ENCODE peak calls at places on chromosomes 12 and 14, in four cellular contexts. B is ovary; Z is effector memory CD4-positive, alpha-beta T cell; T is A549. H is an unnamed sample. For H3K4me1, the result is how much of the 10 kb centered on the place peaks cover.

GRCh38 chr12:104372048-104372720 is 68.6 kb downstream of the EID3 start:
- DNase-seq in T (peak), Z (no peak), B (no peak), H (no peak)

GRCh38 chr12:82426081-82426480 is 67.8 kb downstream of the METTL25 start:
- DNase-seq in B (no peak), Z (no peak), T (no peak), H (no peak)

GRCh38 chr12:93403988-93404803 is 26.5 kb downstream of the NUDT4 start:
- DNase-seq in Z (no peak), T (no peak), B (no peak), H (no peak)

GRCh38 chr12:124321040-124321481 is 26.2 kb downstream of the RFLNA start:
- DNase-seq in B (peak), Z (peak), T (peak), H (peak)

GRCh38 chr14:73188501-73188903 is 48.8 kb upstream of the PAPLN start:
- DNase-seq in B (peak), T (peak), Z (no peak), H (no peak)

GRCh38 chr12:78060186-78060585 is 229.5 kb downstream of the NAV3 start:
- DNase-seq in B (no peak), T (no peak), Z (no peak), H (no peak)

GRCh38 chr14:78674820-78675219 is 504.6 kb downstream of the NRXN3 start:
- DNase-seq in B (no peak), Z (no peak), T (no peak), H (no peak)

GRCh38 chr12:77343291-77343690 is 277.9 kb upstream of the E2F7 start:
- DNase-seq in T (no peak), Z (no peak), B (no peak), H (no peak)

GRCh38 chr12:24798335-24798734 is 150.6 kb downstream of the BCAT1 start:
- DNase-seq in B (no peak), T (no peak), Z (no peak), H (no peak)

GRCh38 chr12:109888179-109889020 is 8.1 kb upstream of the GLTP start:
- DNase-seq in T (peak), Z (no peak), B (no peak), H (no peak)

GRCh38 chr12:24600996-24601395 is 347.9 kb downstream of the BCAT1 start:
- DNase-seq in B (no peak), Z (no peak), T (no peak), H (no peak)

GRCh38 chr12:32471601-32472001 is 72.2 kb downstream of the FGD4 start:
- DNase-seq in Z (no peak), T (no peak), B (no peak), H (no peak)

GRCh38 chr14:75200451-75200850 is 24.0 kb upstream of the TMED10 start:
- DNase-seq in T (no peak), Z (no peak), B (no peak), H (no peak)

GRCh38 chr14:68660495-68660894 is 132.4 kb downstream of the ZFP36L1 start:
- DNase-seq in B (peak), T (no peak), Z (no peak), H (no peak)

GRCh38 chr12:106584104-106585064 is 1.6 kb downstream of the RFX4 start:
- DNase-seq in T (peak), B (no peak), Z (no peak), H (no peak)

GRCh38 chr12:110796952-110797351 is 49.8 kb upstream of the CCDC63 start:
- DNase-seq in Z (no peak), T (no peak), B (no peak), H (no peak)

GRCh38 chr12:105257321-105257728 is 21.4 kb upstream of the APPL2 start:
- DNase-seq in T (peak), Z (no peak), B (no peak), H (no peak)

GRCh38 chr14:99066378-99066777 is 205.6 kb downstream of the BCL11B start:
- DNase-seq in Z (no peak), T (no peak), B (no peak), H (no peak)

GRCh38 chr14:61219673-61220072 is 61.5 kb downstream of the TMEM30B start:
- DNase-seq in B (no peak), T (no peak), Z (no peak), H (no peak)

GRCh38 chr12:46933947-46934346 is 108.2 kb upstream of the SLC38A4 start:
- DNase-seq in B (no peak), T (peak), Z (no peak), H (no peak)

GRCh38 chr12:45644521-45644920 is 85.0 kb upstream of the ARID2 start:
- DNase-seq in B (no peak), T (no peak), Z (no peak), H (no peak)

GRCh38 chr14:68210729-68211299 is 391.2 kb downstream of the RAD51B start:
- DNase-seq in T (peak), B (no peak), Z (peak), H (no peak)

GRCh38 chr14:64541971-64542838 is 1.7 kb downstream of the HSPA2 start:
- DNase-seq in B (no peak), T (no peak), Z (no peak), H (no peak)

GRCh38 chr14:67331368-67332125 is 28.1 kb downstream of the ATP6V1D start:
- DNase-seq in B (no peak), Z (no peak), T (no peak), H (no peak)

GRCh38 chr14:73744874-73745529 is 30.8 kb upstream of the PNMA1 start:
- DNase-seq in T (no peak), Z (no peak), B (no peak), H (peak)

GRCh38 chr12:107818984-107819383 is 44.5 kb downstream of the ASCL4 start:
- DNase-seq in B (no peak), T (no peak), Z (no peak), H (no peak)

GRCh38 chr14:75861161-75861621 is 120.6 kb downstream of the TGFB3 start:
- DNase-seq in T (peak), B (peak), Z (no peak), H (no peak)

GRCh38 chr14:87705439-87705896 is 287.5 kb downstream of the GALC start:
- DNase-seq in T (no peak), B (no peak), Z (no peak), H (no peak)

GRCh38 chr14:56752428-56752827 is 57.9 kb downstream of the OTX2 start:
- DNase-seq in T (no peak), B (no peak), Z (no peak), H (no peak)

GRCh38 chr12:109880938-109881337 is 597 bp upstream of the GLTP start:
- DNase-seq in T (no peak), B (no peak), Z (no peak), H (no peak)

GRCh38 chr12:109737111-109737510 is 23.5 kb downstream of the FAM222A start:
- DNase-seq in T (no peak), B (peak), Z (no peak), H (no peak)

GRCh38 chr12:34400986-34401658 is 378.8 kb downstream of the ALG10 start:
- DNase-seq in Z (no peak), T (no peak), B (peak), H (peak)

GRCh38 chr14:38646391-38646790 is 390.5 kb upstream of the CLEC14A start:
- DNase-seq in T (no peak), Z (no peak), B (no peak), H (no peak)

GRCh38 chr12:129830796-129831195 is 73.0 kb downstream of the TMEM132D start:
- DNase-seq in T (no peak), Z (no peak), B (no peak), H (no peak)

GRCh38 chr12:949337-950099 is at the start of gene RAD52:
- DNase-seq in T (peak), B (peak), Z (peak), H (peak)

GRCh38 chr12:946656-947055 is 2.8 kb downstream of the RAD52 start:
- DNase-seq in B (no peak), Z (no peak), T (no peak), H (no peak)

GRCh38 chr12:951166-951565 is 1.7 kb upstream of the RAD52 start:
- DNase-seq in B (no peak), T (no peak), Z (no peak), H (no peak)

GRCh38 chr12:946212-946611 is 3.3 kb downstream of the RAD52 start:
- DNase-seq in Z (no peak), B (no peak), T (no peak), H (no peak)

GRCh38 chr12:948238-948637 is 1.3 kb downstream of the RAD52 start:
- DNase-seq in Z (no peak), T (no peak), B (no peak), H (no peak)
- H3K4me3 ChIP-seq in Z (peak), T (peak), B (no peak), H (peak)

DNA sequence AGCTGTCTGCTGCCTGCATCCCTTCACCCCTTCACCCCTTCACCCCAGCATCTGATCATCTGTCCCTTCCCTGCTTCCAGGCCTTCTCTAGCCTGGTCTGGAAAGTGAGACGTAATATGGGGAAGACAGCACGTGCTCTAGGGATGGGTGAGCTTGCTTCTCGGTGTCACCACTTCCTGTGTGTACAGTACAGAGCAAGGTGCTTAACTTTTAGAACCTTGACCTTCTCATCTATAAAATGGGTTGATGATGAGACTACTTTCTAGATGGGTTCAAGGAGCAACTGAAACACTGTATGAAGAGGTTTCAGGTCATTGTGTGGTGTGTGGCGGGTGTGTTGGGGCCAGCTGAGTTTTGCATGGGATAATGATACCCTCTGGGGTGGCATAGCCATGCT is 140.5 kb downstream of the TSPAN9 start:
- DNase-seq in B (no peak), T (no peak), Z (no peak), H (no peak)
- H3K4me1 ChIP-seq in B (under half), T (under half), Z (under half), H (under half)

DNA sequence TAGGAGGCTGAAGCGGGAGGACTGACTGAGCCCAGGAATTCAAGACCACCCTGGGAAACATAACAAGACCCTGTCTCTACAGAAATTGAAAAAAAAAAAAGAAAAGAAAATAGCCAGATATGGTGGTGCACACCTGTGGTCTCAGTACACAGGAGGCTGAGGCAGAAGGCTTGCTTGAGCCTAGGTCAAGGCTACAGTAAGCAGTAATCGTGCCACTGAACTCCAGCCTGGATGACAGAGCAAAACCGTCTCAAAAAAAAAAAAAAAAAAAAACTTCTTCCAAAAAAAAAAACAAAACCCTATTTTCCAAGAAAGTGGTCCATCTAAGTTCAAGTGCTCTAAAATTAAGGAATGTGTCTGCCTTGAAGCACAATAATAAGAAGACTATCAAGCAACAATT is 19.8 kb downstream of the SNX6 start:
- DNase-seq in Z (no peak), T (no peak), B (no peak), H (no peak)
- H3K27ac ChIP-seq in Z (no peak), T (peak), B (no peak), H (no peak)

DNA sequence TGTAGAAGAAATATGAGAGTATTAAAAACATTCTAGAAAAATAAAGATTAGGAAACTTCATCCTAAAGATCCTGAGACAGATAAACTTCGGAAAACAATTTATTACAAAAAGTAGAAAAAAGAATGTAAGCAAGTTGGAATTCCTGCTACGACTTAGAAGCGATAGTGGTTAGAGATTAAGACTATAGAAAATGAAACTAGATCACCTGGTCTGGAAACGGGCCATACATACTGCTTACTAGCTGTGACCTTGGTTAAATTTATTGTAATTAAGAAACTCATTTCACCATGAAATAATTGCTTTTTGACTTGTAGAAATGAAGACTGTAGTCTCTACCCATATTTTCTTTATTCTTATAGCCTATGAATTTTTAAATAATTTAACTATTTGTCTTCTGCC is 614.1 kb downstream of the SLC16A7 start:
- DNase-seq in T (no peak), Z (no peak), B (no peak), H (no peak)
- H3K4me3 ChIP-seq in T (peak), Z (no peak), B (no peak), H (no peak)

DNA sequence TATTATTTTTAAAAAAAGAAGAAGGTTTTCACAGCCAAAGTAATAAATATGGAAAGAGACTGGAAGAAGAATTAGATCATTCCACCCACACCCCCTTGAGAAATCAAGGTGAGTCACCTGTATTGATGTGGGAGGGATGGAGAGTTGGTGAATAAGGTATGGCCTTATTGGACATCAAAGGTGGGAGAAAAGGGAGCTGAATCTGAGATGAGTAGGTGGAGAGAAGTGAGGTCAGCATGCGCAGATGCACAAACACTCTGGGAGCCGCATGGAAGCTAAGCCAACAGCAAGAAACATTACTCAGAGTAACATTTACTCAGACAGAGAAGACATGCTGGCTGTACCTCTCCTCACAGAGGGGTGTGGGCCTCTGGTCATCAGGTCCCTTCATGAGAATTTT is 113.1 kb upstream of the FOXG1 start:
- DNase-seq in Z (no peak), B (no peak), T (peak), H (no peak)
- H3K4me1 ChIP-seq in Z (under half), B (under half), T (under half), H (under half)

DNA sequence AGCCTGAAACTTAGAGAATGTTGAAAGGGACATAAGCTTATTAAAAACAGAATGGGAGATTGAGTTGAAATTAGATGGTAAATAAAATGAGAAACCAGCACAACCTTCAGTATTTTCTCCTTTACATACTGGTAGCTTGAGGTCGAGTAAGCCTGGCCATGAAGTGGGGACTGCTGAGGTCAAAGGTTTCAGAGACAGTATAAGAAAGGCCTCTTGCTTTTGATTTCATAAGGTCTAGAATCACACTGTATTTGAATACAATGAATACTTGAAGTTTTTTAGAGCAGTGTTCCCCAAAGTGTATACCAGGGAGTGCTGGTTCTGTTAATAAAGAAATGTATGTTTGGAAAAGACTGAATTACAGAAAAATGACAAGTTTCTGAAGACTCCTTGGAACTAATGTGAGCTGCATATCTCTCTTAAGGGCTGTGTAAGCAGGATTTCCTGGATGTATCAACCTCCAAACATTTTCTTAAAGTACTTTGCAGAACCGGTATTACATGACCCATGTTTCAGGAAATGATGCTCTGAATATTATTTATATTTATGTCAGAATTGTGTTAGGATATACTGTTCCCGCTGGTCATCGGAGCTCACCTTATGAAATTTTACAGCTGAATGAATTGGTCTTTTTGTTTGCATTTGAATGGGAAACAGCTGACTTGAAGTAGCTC is 85.0 kb downstream of the AKAP6 start:
- DNase-seq in B (no peak), T (no peak), Z (no peak), H (no peak)
- H3K27ac ChIP-seq in B (no peak), T (no peak), Z (no peak), H (no peak)

GRCh38 chr12:120640840-120641833 is 711 bp downstream of the CABP1 start:
- DNase-seq in B (no peak), T (peak), Z (peak), H (peak)

GRCh38 chr12:120642806-120643205 is 2.4 kb downstream of the CABP1 start:
- DNase-seq in Z (no peak), T (no peak), B (no peak), H (no peak)

GRCh38 chr12:120642086-120642485 is 1.7 kb downstream of the CABP1 start:
- DNase-seq in B (no peak), T (no peak), Z (no peak), H (no peak)

GRCh38 chr12:120643574-120643973 is 3.1 kb downstream of the CABP1 start:
- DNase-seq in B (no peak), T (no peak), Z (no peak), H (no peak)

GRCh38 chr12:120639771-120640721 is at the start of gene CABP1:
- DNase-seq in B (no peak), Z (peak), T (no peak), H (no peak)
- H3K4me3 ChIP-seq in B (peak), Z (peak), T (peak), H (peak)

GRCh38 chr12:1810931-1811280 is 9.5 kb upstream of the LRTM2 start:
- DNase-seq in T (no peak), Z (no peak), B (no peak), H (peak)
- H3K4me1 ChIP-seq in T (under half), Z (under half), B (under half), H (under half)

GRCh38 chr14:89665262-89665661 is 248.2 kb upstream of the FOXN3 start:
- DNase-seq in B (no peak), Z (no peak), T (no peak), H (no peak)

GRCh38 chr14:89672636-89673279 is 255.7 kb upstream of the FOXN3 start:
- DNase-seq in B (no peak), T (no peak), Z (no peak), H (no peak)

GRCh38 chr14:89673499-89674225 is 256.6 kb upstream of the FOXN3 start:
- DNase-seq in T (no peak), Z (no peak), B (no peak), H (no peak)

GRCh38 chr14:89667983-89668382 is 250.9 kb upstream of the FOXN3 start:
- DNase-seq in B (no peak), Z (no peak), T (no peak), H (no peak)

DNA sequence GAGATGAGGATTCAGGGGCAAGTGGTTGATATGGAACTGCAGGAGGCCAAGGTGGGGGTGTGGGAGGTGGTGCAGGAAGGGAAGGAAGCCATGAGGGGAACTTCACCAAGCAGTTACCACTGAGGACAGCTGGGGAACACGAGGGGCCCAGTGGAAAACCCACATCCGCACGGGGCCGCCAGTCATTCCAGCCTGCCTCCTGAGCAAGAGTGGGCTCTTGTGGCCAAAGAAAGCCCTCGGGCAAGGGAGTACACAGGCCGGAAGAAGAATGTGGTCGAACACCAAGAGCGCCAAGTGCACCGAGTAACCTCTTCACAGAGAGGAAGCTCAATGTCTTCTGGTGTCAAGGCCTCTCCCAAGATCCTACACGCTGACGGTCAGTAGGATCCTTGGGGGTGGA is 252.2 kb upstream of the FOXN3 start:
- DNase-seq in T (no peak), B (no peak), Z (no peak), H (no peak)
- H3K27ac ChIP-seq in T (no peak), B (no peak), Z (no peak), H (no peak)

DNA sequence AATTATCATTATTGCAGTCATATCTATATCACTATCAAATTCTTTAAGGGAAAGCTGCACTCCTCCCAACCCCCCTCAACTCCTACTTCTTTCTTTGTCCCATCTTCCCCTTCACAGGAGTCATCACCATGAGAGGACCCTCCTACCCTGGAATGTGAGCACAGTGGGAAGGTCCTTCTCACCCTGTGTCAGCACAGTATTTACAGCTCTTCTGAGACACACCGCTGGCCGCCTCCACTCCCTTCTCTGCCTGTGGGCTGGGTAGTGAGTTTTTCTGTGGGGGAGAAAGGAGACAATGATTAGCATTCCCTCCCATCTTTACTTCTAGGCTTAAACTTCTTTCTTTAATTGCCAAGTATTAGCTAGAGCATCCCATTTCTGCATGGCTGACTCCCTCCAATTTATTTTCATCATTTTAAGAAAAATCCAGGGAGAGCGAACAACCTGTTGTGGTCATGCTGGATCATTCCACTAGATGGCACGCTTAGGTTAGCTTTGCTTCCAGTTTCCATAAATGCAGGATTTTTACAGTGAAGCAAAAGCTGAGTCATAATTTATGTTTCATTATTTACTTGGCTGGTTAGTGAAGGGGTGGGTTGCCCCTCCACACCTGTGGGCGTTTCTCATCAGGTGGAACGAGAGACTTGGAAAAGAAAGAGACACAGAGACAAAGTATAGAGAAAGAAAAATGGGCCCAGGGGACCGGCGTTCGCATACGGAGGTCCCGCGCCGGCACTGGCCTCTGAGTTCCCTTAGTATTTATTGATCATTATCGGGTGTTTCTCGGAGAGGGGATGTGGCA is 188.5 kb downstream of the ALX1 start:
- DNase-seq in B (peak), T (peak), Z (no peak), H (no peak)
- H3K4me3 ChIP-seq in B (peak), T (peak), Z (no peak), H (peak)

H was measured in psoas muscle.